ENCODE peak calls at places on chromosomes 3 and 15, in five cellular contexts. Q is substantia nigra; R is NCI-H1092; K is activated CD8-positive, alpha-beta memory T cell treated with anti-CD3 and anti-CD28 coated beads, Interleukin-2, amount 50 U/mL, for 48 hours; J is effector CD4-positive, alpha-beta T cell. B is an unnamed sample.

GRCh38 chr3:196835081-196835480 is 32.6 kb upstream of the SENP5 start:
- DNase-seq in K (no peak), R (no peak), Q (no peak), J (no peak), B (no peak)

GRCh38 chr3:155847993-155848392 is 6.2 kb downstream of the SLC33A1 start:
- DNase-seq in R (no peak), J (no peak), K (no peak), Q (no peak), B (no peak)

GRCh38 chr15:72166716-72167417 is 30.7 kb downstream of the GRAMD2A start:
- DNase-seq in K (no peak), R (no peak), J (no peak), Q (no peak), B (no peak)

GRCh38 chr3:46065751-46066256 is 38.5 kb upstream of the XCR1 start:
- DNase-seq in Q (no peak), K (no peak), J (no peak), R (no peak), B (no peak)

GRCh38 chr15:78055923-78056713 is 21.4 kb downstream of the TBC1D2B start:
- DNase-seq in J (no peak), Q (no peak), K (peak), R (no peak), B (no peak)

GRCh38 chr3:119918992-119919933 is 137.4 kb downstream of the NR1I2 start:
- DNase-seq in J (no peak), Q (no peak), K (no peak), R (no peak), B (no peak)

GRCh38 chr3:52221563-52222318 is 3.7 kb downstream of the TLR9 start:
- DNase-seq in R (no peak), Q (no peak), J (peak), K (peak), B (no peak)

GRCh38 chr15:43135351-43135750 is 2.0 kb downstream of the TMEM62 start:
- DNase-seq in Q (no peak), R (no peak), K (no peak), J (no peak), B (peak)

GRCh38 chr3:133661454-133662255 is at the start of gene TOPBP1:
- DNase-seq in K (peak), Q (peak), R (peak), J (peak), B (peak)

GRCh38 chr15:87477759-87478687 is 778.5 kb downstream of the NTRK3 start:
- DNase-seq in Q (no peak), R (no peak), J (no peak), K (no peak), B (peak)

GRCh38 chr15:78129098-78130011 is 1.9 kb downstream of the CIB2 start:
- DNase-seq in K (no peak), J (no peak), Q (no peak), R (peak), B (no peak)

GRCh38 chr15:24761704-24762302 is 86.2 kb downstream of the NPAP1 start:
- DNase-seq in Q (no peak), J (no peak), K (no peak), R (no peak), B (no peak)

GRCh38 chr3:137163241-137163916 is 205.6 kb downstream of the IL20RB start:
- DNase-seq in Q (no peak), K (no peak), J (no peak), R (no peak), B (peak)

GRCh38 chr3:134650431-134651346 is at the start of gene KY:
- DNase-seq in K (peak), R (peak), Q (peak), J (no peak), B (peak)

GRCh38 chr3:15899438-15899837 is 101.7 kb upstream of the ANKRD28 start:
- DNase-seq in R (no peak), K (no peak), Q (no peak), J (no peak), B (peak)

GRCh38 chr3:123678108-123678511 is 93.3 kb upstream of the HACD2 start:
- DNase-seq in K (no peak), J (no peak), R (no peak), Q (no peak), B (no peak)

GRCh38 chr3:55716044-55716443 is 228.9 kb upstream of the WNT5A start:
- DNase-seq in J (no peak), K (no peak), Q (no peak), R (no peak), B (no peak)

GRCh38 chr3:101988591-101988990 is 139.3 kb downstream of the NFKBIZ start:
- DNase-seq in R (no peak), Q (no peak), J (no peak), K (peak), B (no peak)

GRCh38 chr15:99592135-99592845 is 26.5 kb downstream of the MEF2A start:
- DNase-seq in J (no peak), K (no peak), R (no peak), Q (no peak), B (no peak)

GRCh38 chr3:193347507-193348501 is 30.7 kb downstream of the ATP13A5 start:
- DNase-seq in J (no peak), Q (no peak), K (no peak), R (peak), B (peak)

GRCh38 chr3:193194417-193194816 is 46.6 kb upstream of the PLAAT1 start:
- DNase-seq in Q (no peak), R (no peak), J (no peak), K (no peak), B (no peak)

GRCh38 chr3:126155819-126156218 is 24.6 kb downstream of the ALDH1L1 start:
- DNase-seq in R (no peak), J (no peak), K (no peak), Q (no peak), B (no peak)

GRCh38 chr3:185029071-185029470 is 123.8 kb downstream of the C3orf70 start:
- DNase-seq in K (no peak), R (no peak), J (no peak), Q (no peak), B (no peak)

GRCh38 chr3:177521305-177521704 is 324.0 kb upstream of the TBL1XR1 start:
- DNase-seq in R (no peak), J (no peak), K (no peak), Q (no peak), B (peak)

GRCh38 chr3:174462908-174463307 is 396.2 kb upstream of the NAALADL2 start:
- DNase-seq in Q (no peak), J (no peak), K (no peak), R (no peak), B (no peak)

GRCh38 chr3:126468028-126468891 is 7.4 kb downstream of the ZXDC start:
- DNase-seq in Q (no peak), K (no peak), R (no peak), J (no peak), B (no peak)

GRCh38 chr3:158845748-158846350 is 44.0 kb downstream of the MFSD1 start:
- DNase-seq in Q (no peak), K (no peak), J (peak), R (peak), B (peak)

GRCh38 chr15:48559270-48559669 is 86.2 kb downstream of the FBN1 start:
- DNase-seq in Q (no peak), K (no peak), R (no peak), J (no peak), B (no peak)

GRCh38 chr15:70710714-70711113 is 52.6 kb downstream of the UACA start:
- DNase-seq in Q (no peak), R (no peak), K (no peak), J (no peak), B (no peak)

B was measured in NCI-H345.